ENCODE peak calls at places on chromosomes 4 and X, in six cellular contexts. One of them, this sample, is unnamed. For H3K9me3, the result is how much of the 10 kb centered on the place peaks cover.

GRCh38 chrX:149504915-149505651 is at the start of gene IDS:
- DNase-seq in tibial nerve: peak
- DNase-seq in HCT116: peak
- DNase-seq in GM23248: peak
- DNase-seq in esophagus squamous epithelium: peak
- DNase-seq in SJSA1: peak
- DNase-seq in this sample: peak

GRCh38 chr4:185580699-185581098 is 45.4 kb upstream of the PDLIM3 start:
- DNase-seq in esophagus squamous epithelium: no peak
- DNase-seq in SJSA1: no peak
- DNase-seq in GM23248: no peak
- DNase-seq in HCT116: no peak
- DNase-seq in tibial nerve: no peak
- DNase-seq in this sample: no peak

GRCh38 chr4:114273246-114273645 is 293.8 kb upstream of the ARSJ start:
- DNase-seq in SJSA1: no peak
- DNase-seq in esophagus squamous epithelium: no peak
- DNase-seq in GM23248: no peak
- DNase-seq in HCT116: no peak
- DNase-seq in tibial nerve: no peak
- DNase-seq in this sample: no peak

GRCh38 chrX:39445336-39445735 is 644.1 kb downstream of the MID1IP1 start:
- DNase-seq in tibial nerve: no peak
- DNase-seq in esophagus squamous epithelium: no peak
- DNase-seq in HCT116: no peak
- DNase-seq in SJSA1: no peak
- DNase-seq in GM23248: no peak
- DNase-seq in this sample: peak

GRCh38 chr4:52195882-52196281 is 144.8 kb downstream of the SPATA18 start:
- DNase-seq in GM23248: peak
- DNase-seq in tibial nerve: no peak
- DNase-seq in HCT116: no peak
- DNase-seq in esophagus squamous epithelium: no peak
- DNase-seq in SJSA1: no peak
- DNase-seq in this sample: no peak

GRCh38 chrX:38675856-38676255 is 114.5 kb downstream of the TSPAN7 start:
- DNase-seq in esophagus squamous epithelium: no peak
- DNase-seq in HCT116: no peak
- DNase-seq in GM23248: no peak
- DNase-seq in tibial nerve: no peak
- DNase-seq in SJSA1: no peak
- DNase-seq in this sample: no peak

GRCh38 chr4:139171878-139172691 is 4.9 kb downstream of the ELF2 start:
- DNase-seq in GM23248: peak
- DNase-seq in SJSA1: no peak
- DNase-seq in tibial nerve: no peak
- DNase-seq in esophagus squamous epithelium: no peak
- DNase-seq in HCT116: no peak
- DNase-seq in this sample: no peak

GRCh38 chr4:86493460-86493859 is 100.7 kb upstream of the PTPN13 start:
- DNase-seq in GM23248: peak
- DNase-seq in esophagus squamous epithelium: no peak
- DNase-seq in tibial nerve: no peak
- DNase-seq in SJSA1: no peak
- DNase-seq in HCT116: no peak
- DNase-seq in this sample: no peak

GRCh38 chrX:64894454-64895038 is 81.7 kb downstream of the ZC4H2 start:
- DNase-seq in esophagus squamous epithelium: no peak
- DNase-seq in HCT116: peak
- DNase-seq in SJSA1: no peak
- DNase-seq in GM23248: peak
- DNase-seq in tibial nerve: no peak
- DNase-seq in this sample: no peak

GRCh38 chr4:66991521-66991920 is 553.8 kb downstream of the CENPC start:
- DNase-seq in HCT116: no peak
- DNase-seq in SJSA1: no peak
- DNase-seq in tibial nerve: no peak
- DNase-seq in GM23248: no peak
- DNase-seq in esophagus squamous epithelium: no peak
- DNase-seq in this sample: no peak

GRCh38 chr4:2924765-2925301 is 38.4 kb downstream of the NOP14 start:
- DNase-seq in SJSA1: no peak
- DNase-seq in tibial nerve: no peak
- DNase-seq in esophagus squamous epithelium: no peak
- DNase-seq in GM23248: no peak
- DNase-seq in HCT116: no peak
- DNase-seq in this sample: no peak

GRCh38 chr4:24248674-24249644 is 335.4 kb downstream of the DHX15 start:
- DNase-seq in esophagus squamous epithelium: no peak
- DNase-seq in tibial nerve: no peak
- DNase-seq in SJSA1: no peak
- DNase-seq in HCT116: no peak
- DNase-seq in GM23248: no peak
- DNase-seq in this sample: no peak

GRCh38 chr4:34182346-34182745 is 2062.0 kb downstream of the ARAP2 start:
- DNase-seq in GM23248: peak
- DNase-seq in HCT116: no peak
- DNase-seq in SJSA1: no peak
- DNase-seq in esophagus squamous epithelium: no peak
- DNase-seq in tibial nerve: no peak
- DNase-seq in this sample: no peak

GRCh38 chr4:182604161-182604591 is 313.0 kb downstream of the DCTD start:
- DNase-seq in esophagus squamous epithelium: no peak
- DNase-seq in SJSA1: peak
- DNase-seq in HCT116: no peak
- DNase-seq in GM23248: peak
- DNase-seq in tibial nerve: no peak
- DNase-seq in this sample: no peak

GRCh38 chrX:40303256-40304077 is 205.7 kb upstream of the BCOR start:
- DNase-seq in SJSA1: no peak
- DNase-seq in tibial nerve: no peak
- DNase-seq in esophagus squamous epithelium: no peak
- DNase-seq in GM23248: no peak
- DNase-seq in HCT116: no peak
- DNase-seq in this sample: no peak

GRCh38 chr4:148192526-148192925 is 249.7 kb downstream of the NR3C2 start:
- DNase-seq in tibial nerve: no peak
- DNase-seq in esophagus squamous epithelium: no peak
- DNase-seq in SJSA1: no peak
- DNase-seq in GM23248: no peak
- DNase-seq in HCT116: no peak
- DNase-seq in this sample: no peak

GRCh38 chrX:150602743-150603142 is 34.3 kb downstream of the MTM1 start:
- DNase-seq in tibial nerve: no peak
- DNase-seq in HCT116: no peak
- DNase-seq in esophagus squamous epithelium: no peak
- DNase-seq in GM23248: no peak
- DNase-seq in SJSA1: no peak
- DNase-seq in this sample: no peak

GRCh38 chr4:41369680-41370079 is 113.0 kb downstream of the UCHL1 start:
- DNase-seq in HCT116: no peak
- DNase-seq in esophagus squamous epithelium: no peak
- DNase-seq in SJSA1: no peak
- DNase-seq in GM23248: no peak
- DNase-seq in tibial nerve: no peak
- DNase-seq in this sample: no peak

GRCh38 chr4:150662686-150663085 is 80.7 kb downstream of the MAB21L2 start:
- DNase-seq in tibial nerve: no peak
- DNase-seq in SJSA1: no peak
- DNase-seq in esophagus squamous epithelium: no peak
- DNase-seq in HCT116: no peak
- DNase-seq in GM23248: no peak
- DNase-seq in this sample: no peak

DNA sequence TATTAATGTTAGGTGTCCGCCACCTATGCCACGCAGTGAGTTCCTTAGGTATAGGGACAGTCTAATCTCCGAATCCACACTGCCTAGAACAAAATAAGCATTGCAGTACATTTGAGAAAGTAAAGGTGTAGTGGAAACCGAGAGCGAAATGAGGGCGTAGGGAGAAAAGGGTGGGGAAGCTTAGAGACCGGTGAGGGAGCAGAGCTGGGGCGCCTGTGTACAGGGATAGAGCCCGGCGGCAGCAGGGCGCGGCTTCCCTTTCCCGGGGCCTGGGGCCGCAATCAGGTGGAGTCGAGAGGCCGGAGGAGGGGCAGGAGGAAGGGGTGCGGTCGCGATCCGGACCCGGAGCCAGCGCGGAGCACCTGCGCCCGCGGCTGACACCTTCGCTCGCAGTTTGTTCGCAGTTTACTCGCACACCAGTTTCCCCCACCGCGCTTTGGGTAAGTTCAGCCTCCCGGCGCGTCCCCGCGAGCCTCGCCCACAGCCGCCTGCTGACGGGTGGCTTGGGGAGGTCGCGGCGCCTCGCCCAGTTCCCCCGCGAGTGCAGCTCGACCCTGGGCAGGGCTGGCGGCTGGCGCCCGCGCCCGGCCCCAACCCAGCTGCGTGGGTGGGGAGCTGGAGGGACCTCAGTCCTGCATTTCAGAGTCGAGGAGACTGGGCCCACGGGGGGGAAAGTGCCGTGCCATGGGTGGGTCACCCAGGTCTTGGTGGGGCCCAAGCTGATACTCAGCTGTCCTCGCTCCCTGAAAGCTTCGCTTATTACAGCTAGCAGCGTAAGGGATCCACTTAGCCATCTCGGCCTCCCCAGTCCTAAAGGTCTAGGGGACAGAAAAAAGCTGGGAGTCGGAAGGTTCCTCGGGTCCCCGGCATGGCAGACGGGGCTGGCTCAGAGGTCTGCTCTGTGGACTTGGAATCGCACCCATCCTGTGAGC is at the start of gene ANXA3:
- DNase-seq in tibial nerve: no peak
- DNase-seq in HCT116: no peak
- DNase-seq in GM23248: peak
- DNase-seq in SJSA1: peak
- DNase-seq in esophagus squamous epithelium: no peak
- DNase-seq in this sample: no peak
- H3K27ac ChIP-seq in tibial nerve: peak
- H3K27ac ChIP-seq in HCT116: peak
- H3K27ac ChIP-seq in GM23248: no peak
- H3K27ac ChIP-seq in SJSA1: peak
- H3K27ac ChIP-seq in esophagus squamous epithelium: peak
- H3K27ac ChIP-seq in this sample: no peak

GRCh38 chr4:384311-385010 is 46.8 kb downstream of the ZNF141 start:
- DNase-seq in tibial nerve: no peak
- DNase-seq in esophagus squamous epithelium: no peak
- DNase-seq in GM23248: no peak
- DNase-seq in HCT116: no peak
- DNase-seq in SJSA1: no peak
- DNase-seq in this sample: no peak
- H3K9me3 ChIP-seq in tibial nerve: under half
- H3K9me3 ChIP-seq in esophagus squamous epithelium: half or more
- H3K9me3 ChIP-seq in GM23248: under half
- H3K9me3 ChIP-seq in HCT116: under half
- H3K9me3 ChIP-seq in SJSA1: under half
- H3K9me3 ChIP-seq in this sample: under half

GRCh38 chrX:24156177-24156576 is 6.6 kb downstream of the ZFX start:
- DNase-seq in HCT116: no peak
- DNase-seq in tibial nerve: no peak
- DNase-seq in SJSA1: no peak
- DNase-seq in esophagus squamous epithelium: no peak
- DNase-seq in GM23248: no peak
- DNase-seq in this sample: no peak

GRCh38 chrX:24154490-24155034 is 5.0 kb downstream of the ZFX start:
- DNase-seq in GM23248: peak
- DNase-seq in HCT116: no peak
- DNase-seq in SJSA1: no peak
- DNase-seq in tibial nerve: no peak
- DNase-seq in esophagus squamous epithelium: no peak
- DNase-seq in this sample: no peak

GRCh38 chrX:24151513-24151912 is 2.0 kb downstream of the ZFX start:
- DNase-seq in HCT116: no peak
- DNase-seq in tibial nerve: no peak
- DNase-seq in GM23248: peak
- DNase-seq in SJSA1: no peak
- DNase-seq in esophagus squamous epithelium: no peak
- DNase-seq in this sample: no peak

GRCh38 chrX:24153796-24154189 is 4.3 kb downstream of the ZFX start:
- DNase-seq in SJSA1: no peak
- DNase-seq in HCT116: no peak
- DNase-seq in tibial nerve: no peak
- DNase-seq in esophagus squamous epithelium: no peak
- DNase-seq in GM23248: no peak
- DNase-seq in this sample: no peak

DNA sequence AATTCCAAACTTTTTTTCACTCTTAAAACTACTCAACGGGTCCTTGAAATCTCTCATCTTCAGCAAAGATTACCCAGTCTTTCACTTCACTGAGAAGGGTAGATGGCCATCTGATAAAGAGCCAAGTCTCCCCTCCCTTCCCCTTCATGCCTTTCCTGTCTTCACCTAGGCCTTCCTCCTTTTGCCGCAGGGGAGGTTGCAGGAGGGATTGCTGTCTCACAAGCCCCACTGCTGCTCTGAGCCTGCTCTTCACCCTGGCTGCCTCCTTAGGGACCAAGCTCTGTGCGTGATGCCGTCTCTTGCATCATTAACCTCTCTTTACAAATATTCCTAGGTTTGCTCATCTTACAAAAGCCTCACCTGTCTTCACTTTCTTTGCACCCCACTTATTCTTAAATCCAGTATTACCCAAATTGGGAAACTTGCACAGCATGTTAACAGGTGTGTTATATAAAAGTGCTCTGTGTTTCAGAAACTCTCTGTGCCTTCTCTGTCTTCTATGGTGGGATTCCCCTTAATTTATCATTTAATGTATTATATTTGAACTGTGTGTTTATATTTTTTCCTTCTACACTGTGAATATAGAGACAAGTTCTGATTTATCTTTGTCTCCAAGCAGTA is 3.8 kb downstream of the ZFX start:
- DNase-seq in HCT116: no peak
- DNase-seq in esophagus squamous epithelium: no peak
- DNase-seq in tibial nerve: no peak
- DNase-seq in SJSA1: no peak
- DNase-seq in GM23248: peak
- DNase-seq in this sample: no peak
- H3K27ac ChIP-seq in HCT116: no peak
- H3K27ac ChIP-seq in esophagus squamous epithelium: peak
- H3K27ac ChIP-seq in tibial nerve: no peak
- H3K27ac ChIP-seq in SJSA1: no peak
- H3K27ac ChIP-seq in GM23248: peak
- H3K27ac ChIP-seq in this sample: no peak

DNA sequence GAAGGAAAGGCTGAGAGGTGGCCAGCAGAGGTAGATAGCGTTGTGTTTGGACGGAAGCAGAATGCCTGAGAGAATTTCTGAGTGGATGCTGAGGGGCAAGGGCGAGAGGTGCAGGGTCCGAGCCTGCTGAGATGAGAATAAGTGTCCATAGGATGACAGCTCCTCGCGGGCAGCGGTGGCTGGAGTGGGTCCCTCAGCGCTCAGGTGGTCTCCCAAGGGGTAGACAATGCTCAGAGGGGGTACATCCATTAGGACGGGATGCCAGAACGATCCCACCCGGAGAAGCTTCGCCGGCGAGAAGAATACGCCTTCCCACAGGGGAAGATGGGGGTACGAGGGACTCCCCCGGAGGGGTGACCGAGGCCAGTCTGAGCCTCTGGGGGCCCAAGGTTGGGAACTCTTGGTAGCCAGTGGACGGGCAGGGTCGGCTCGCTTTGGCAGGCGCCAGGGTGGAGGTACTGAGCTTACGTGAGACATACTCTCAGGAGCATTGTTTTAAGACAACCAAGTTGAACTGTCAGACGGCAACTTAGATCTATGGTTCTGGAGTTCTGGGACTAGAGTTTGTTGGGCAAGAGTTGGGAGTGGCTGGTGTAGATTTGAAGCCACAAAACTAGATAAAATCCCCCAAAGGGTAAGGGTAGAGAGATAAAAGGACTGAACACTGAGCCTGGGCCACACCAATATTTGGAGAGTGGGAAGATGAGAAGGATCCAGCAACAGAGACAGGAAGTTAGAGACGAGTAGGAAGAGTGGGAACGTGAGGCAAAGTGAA is 15.8 kb downstream of the BRCC3 start:
- DNase-seq in GM23248: no peak
- DNase-seq in HCT116: no peak
- DNase-seq in SJSA1: no peak
- DNase-seq in tibial nerve: no peak
- DNase-seq in esophagus squamous epithelium: no peak
- DNase-seq in this sample: no peak
- H3K9me3 ChIP-seq in GM23248: under half
- H3K9me3 ChIP-seq in HCT116: under half
- H3K9me3 ChIP-seq in SJSA1: under half
- H3K9me3 ChIP-seq in tibial nerve: under half
- H3K9me3 ChIP-seq in esophagus squamous epithelium: under half
- H3K9me3 ChIP-seq in this sample: under half

This sample was measured in CD8-positive, alpha-beta memory T cell.